ENCODE peak calls at places on chromosomes 6 and 20, in four cellular contexts. One of them, this sample, is unnamed.
A peak's percentile ranks its signal among the peaks of the same experiment; 100 is the strongest.

GRCh38 chr6:134909701-134910595 is 40.0 kb downstream of the ALDH8A1 start:
- DNase-seq in fibroblast of lung: peak; percentile 27
- DNase-seq in neuronal stem cell: no peak
- DNase-seq in CD4-positive, CD25-positive, alpha-beta regulatory T cell: no peak
- DNase-seq in this sample: no peak

GRCh38 chr6:108250240-108250866 is 10.5 kb downstream of the SNX3 start:
- DNase-seq in fibroblast of lung: peak; percentile 19
- DNase-seq in neuronal stem cell: no peak
- DNase-seq in CD4-positive, CD25-positive, alpha-beta regulatory T cell: no peak
- DNase-seq in this sample: peak; percentile 48

GRCh38 chr6:97066056-97066455 is 141.5 kb downstream of the KLHL32 start:
- DNase-seq in fibroblast of lung: no peak
- DNase-seq in neuronal stem cell: no peak
- DNase-seq in CD4-positive, CD25-positive, alpha-beta regulatory T cell: no peak
- DNase-seq in this sample: no peak

GRCh38 chr6:12136905-12137304 is 124.8 kb downstream of the HIVEP1 start:
- DNase-seq in fibroblast of lung: peak; percentile 65
- DNase-seq in neuronal stem cell: no peak
- DNase-seq in CD4-positive, CD25-positive, alpha-beta regulatory T cell: no peak
- DNase-seq in this sample: no peak

GRCh38 chr20:59441306-59441705 is 140.9 kb downstream of the EDN3 start:
- DNase-seq in fibroblast of lung: no peak
- DNase-seq in neuronal stem cell: no peak
- DNase-seq in CD4-positive, CD25-positive, alpha-beta regulatory T cell: no peak
- DNase-seq in this sample: no peak

GRCh38 chr6:36753671-36754485 is 56.3 kb downstream of the RAB44 start:
- DNase-seq in fibroblast of lung: no peak
- DNase-seq in neuronal stem cell: no peak
- DNase-seq in CD4-positive, CD25-positive, alpha-beta regulatory T cell: no peak
- DNase-seq in this sample: no peak

GRCh38 chr20:56760610-56761009 is 131.5 kb downstream of the TFAP2C start:
- DNase-seq in fibroblast of lung: no peak
- DNase-seq in neuronal stem cell: no peak
- DNase-seq in CD4-positive, CD25-positive, alpha-beta regulatory T cell: no peak
- DNase-seq in this sample: no peak

GRCh38 chr6:11585426-11586016 is 48.0 kb downstream of the TMEM170B start:
- DNase-seq in fibroblast of lung: peak; percentile 50
- DNase-seq in neuronal stem cell: peak; percentile 43
- DNase-seq in CD4-positive, CD25-positive, alpha-beta regulatory T cell: peak; percentile 8
- DNase-seq in this sample: peak; percentile 41

GRCh38 chr6:40755749-40756452 is 168.7 kb upstream of the LRFN2 start:
- DNase-seq in fibroblast of lung: peak; percentile 75
- DNase-seq in neuronal stem cell: no peak
- DNase-seq in CD4-positive, CD25-positive, alpha-beta regulatory T cell: no peak
- DNase-seq in this sample: no peak

GRCh38 chr20:41185013-41185757 is 47.8 kb downstream of the PLCG1 start:
- DNase-seq in fibroblast of lung: no peak
- DNase-seq in neuronal stem cell: no peak
- DNase-seq in CD4-positive, CD25-positive, alpha-beta regulatory T cell: no peak
- DNase-seq in this sample: no peak

GRCh38 chr20:3400260-3401155 is 7.0 kb downstream of the DNAAF9 start:
- DNase-seq in fibroblast of lung: no peak
- DNase-seq in neuronal stem cell: no peak
- DNase-seq in CD4-positive, CD25-positive, alpha-beta regulatory T cell: no peak
- DNase-seq in this sample: no peak

GRCh38 chr6:20835315-20836010 is 301.2 kb downstream of the CDKAL1 start:
- DNase-seq in fibroblast of lung: no peak
- DNase-seq in neuronal stem cell: no peak
- DNase-seq in CD4-positive, CD25-positive, alpha-beta regulatory T cell: no peak
- DNase-seq in this sample: no peak

GRCh38 chr6:156949376-156949775 is 172.2 kb downstream of the ARID1B start:
- DNase-seq in fibroblast of lung: peak; percentile 89
- DNase-seq in neuronal stem cell: no peak
- DNase-seq in CD4-positive, CD25-positive, alpha-beta regulatory T cell: no peak
- DNase-seq in this sample: no peak

GRCh38 chr6:109421184-109421583 is 19.2 kb downstream of the PPIL6 start:
- DNase-seq in fibroblast of lung: no peak
- DNase-seq in neuronal stem cell: no peak
- DNase-seq in CD4-positive, CD25-positive, alpha-beta regulatory T cell: no peak
- DNase-seq in this sample: no peak

GRCh38 chr6:47733879-47734558 is 35.6 kb downstream of the ADGRF4 start:
- DNase-seq in fibroblast of lung: no peak
- DNase-seq in neuronal stem cell: no peak
- DNase-seq in CD4-positive, CD25-positive, alpha-beta regulatory T cell: no peak
- DNase-seq in this sample: no peak

GRCh38 chr6:112701201-112701600 is 354.1 kb downstream of the RFPL4B start:
- DNase-seq in fibroblast of lung: peak; percentile 60
- DNase-seq in neuronal stem cell: no peak
- DNase-seq in CD4-positive, CD25-positive, alpha-beta regulatory T cell: no peak
- DNase-seq in this sample: no peak

GRCh38 chr6:98514073-98514720 is 320.2 kb upstream of the POU3F2 start:
- DNase-seq in fibroblast of lung: no peak
- DNase-seq in neuronal stem cell: no peak
- DNase-seq in CD4-positive, CD25-positive, alpha-beta regulatory T cell: peak; percentile 2
- DNase-seq in this sample: no peak

GRCh38 chr20:38855356-38855755 is 49.9 kb downstream of the PPP1R16B start:
- DNase-seq in fibroblast of lung: peak; percentile 81
- DNase-seq in neuronal stem cell: no peak
- DNase-seq in CD4-positive, CD25-positive, alpha-beta regulatory T cell: no peak
- DNase-seq in this sample: no peak

GRCh38 chr6:132190097-132190814 is 211.0 kb downstream of the MOXD1 start:
- DNase-seq in fibroblast of lung: peak; percentile 78
- DNase-seq in neuronal stem cell: no peak
- DNase-seq in CD4-positive, CD25-positive, alpha-beta regulatory T cell: no peak
- DNase-seq in this sample: no peak

GRCh38 chr6:37283268-37283667 is 25.3 kb upstream of the TMEM217 start:
- DNase-seq in fibroblast of lung: peak; percentile 56
- DNase-seq in neuronal stem cell: no peak
- DNase-seq in CD4-positive, CD25-positive, alpha-beta regulatory T cell: no peak
- DNase-seq in this sample: no peak

GRCh38 chr20:50464026-50464724 is 46.0 kb upstream of the PTPN1 start:
- DNase-seq in fibroblast of lung: peak; percentile 30
- DNase-seq in neuronal stem cell: peak; percentile 32
- DNase-seq in CD4-positive, CD25-positive, alpha-beta regulatory T cell: peak; percentile 50
- DNase-seq in this sample: peak; percentile 81
- H3K4me3 ChIP-seq in fibroblast of lung: no peak overlapping the region
- H3K4me3 ChIP-seq in neuronal stem cell: no peak overlapping the region
- H3K4me3 ChIP-seq in CD4-positive, CD25-positive, alpha-beta regulatory T cell: no peak overlapping the region
- H3K4me3 ChIP-seq in this sample: no peak overlapping the region

GRCh38 chr20:23653400-23653938 is 15.7 kb upstream of the CST3 start:
- DNase-seq in fibroblast of lung: no peak
- DNase-seq in neuronal stem cell: no peak
- DNase-seq in CD4-positive, CD25-positive, alpha-beta regulatory T cell: no peak
- DNase-seq in this sample: no peak
- H3K36me3 ChIP-seq in fibroblast of lung: no peaks in the 10 kb centered on the region
- H3K36me3 ChIP-seq in neuronal stem cell: no peaks in the 10 kb centered on the region
- H3K36me3 ChIP-seq in CD4-positive, CD25-positive, alpha-beta regulatory T cell: no peaks in the 10 kb centered on the region
- H3K36me3 ChIP-seq in this sample: no peaks in the 10 kb centered on the region

DNA sequence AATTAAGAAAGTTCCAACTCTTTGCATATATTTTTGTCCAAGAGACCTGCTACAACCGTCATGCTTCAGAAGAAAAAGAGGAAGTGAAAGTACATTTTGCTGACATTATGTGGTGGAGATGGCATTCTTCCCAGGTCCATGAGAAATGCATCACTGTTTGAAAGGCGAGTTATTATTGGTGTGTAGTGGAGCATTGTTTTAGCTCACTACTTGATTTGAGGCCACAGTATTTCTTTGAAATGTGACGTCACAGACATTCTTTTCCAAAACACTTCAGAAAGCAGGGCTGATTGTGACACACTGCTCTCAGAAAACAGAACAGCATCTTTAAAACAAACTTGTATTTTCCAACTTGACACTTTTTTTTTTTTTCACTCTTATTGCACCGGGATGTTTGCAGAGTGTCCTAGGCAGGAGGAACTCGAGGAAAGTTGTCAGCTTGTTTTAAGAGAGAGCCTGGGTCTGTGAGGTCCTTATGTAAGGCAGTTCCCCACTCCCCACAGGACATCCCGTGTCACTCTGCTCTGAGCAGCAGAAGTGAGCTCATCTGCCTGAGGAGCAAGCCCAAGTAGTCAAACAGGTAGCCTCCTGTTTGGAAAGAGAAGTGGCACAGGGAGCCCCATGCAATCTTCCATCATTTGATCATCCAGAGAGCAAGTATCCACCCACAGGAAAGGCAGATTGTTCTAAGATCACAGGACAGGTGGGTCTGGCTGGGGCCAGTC is 1.1 kb downstream of the SPTLC3 start:
- DNase-seq in fibroblast of lung: peak; percentile 97
- DNase-seq in neuronal stem cell: no peak
- DNase-seq in CD4-positive, CD25-positive, alpha-beta regulatory T cell: no peak
- DNase-seq in this sample: no peak
- H3K4me3 ChIP-seq in fibroblast of lung: peak overlapping the region; percentile 62
- H3K4me3 ChIP-seq in neuronal stem cell: peak overlapping the region; percentile 41
- H3K4me3 ChIP-seq in CD4-positive, CD25-positive, alpha-beta regulatory T cell: peak overlapping the region; percentile 4
- H3K4me3 ChIP-seq in this sample: no peak overlapping the region

GRCh38 chr6:25560851-25561250 is 91.2 kb upstream of the SCGN start:
- DNase-seq in fibroblast of lung: no peak
- DNase-seq in neuronal stem cell: no peak
- DNase-seq in CD4-positive, CD25-positive, alpha-beta regulatory T cell: no peak
- DNase-seq in this sample: no peak
- H3K36me3 ChIP-seq in fibroblast of lung: no peaks in the 10 kb centered on the region
- H3K36me3 ChIP-seq in neuronal stem cell: no peaks in the 10 kb centered on the region
- H3K36me3 ChIP-seq in CD4-positive, CD25-positive, alpha-beta regulatory T cell: no peaks in the 10 kb centered on the region
- H3K36me3 ChIP-seq in this sample: no peaks in the 10 kb centered on the region

DNA sequence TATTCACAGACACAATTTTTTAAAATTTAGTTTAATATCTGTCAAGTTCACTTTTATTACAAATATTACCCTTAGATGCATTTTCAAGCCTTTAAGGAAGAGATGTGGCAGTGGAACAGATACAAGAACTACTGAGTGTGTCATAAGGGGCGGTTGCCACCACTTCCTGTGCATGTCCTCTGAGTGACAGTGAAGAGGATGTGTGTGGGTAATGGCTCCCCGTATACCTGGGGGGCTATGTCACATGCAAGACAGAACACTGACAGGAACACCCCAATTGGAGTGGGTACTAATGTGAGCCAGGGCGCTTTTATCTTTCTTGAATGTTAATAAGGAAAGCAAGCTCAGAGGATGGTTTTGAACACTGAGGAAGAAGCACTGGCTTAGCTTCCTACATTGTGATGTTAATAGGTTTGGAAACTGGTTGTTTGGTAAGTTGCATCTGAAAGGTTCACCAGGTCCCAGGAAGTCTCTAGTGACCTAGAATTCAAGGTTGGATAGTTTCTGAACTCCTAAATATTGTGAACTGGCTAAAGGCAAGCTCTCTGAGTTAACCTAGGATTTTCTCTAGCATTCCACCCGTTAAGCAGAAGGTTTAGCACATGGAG is 83.4 kb upstream of the ASF1A start:
- DNase-seq in fibroblast of lung: no peak
- DNase-seq in neuronal stem cell: no peak
- DNase-seq in CD4-positive, CD25-positive, alpha-beta regulatory T cell: peak; percentile 81
- DNase-seq in this sample: no peak
- H3K4me3 ChIP-seq in fibroblast of lung: no peak overlapping the region
- H3K4me3 ChIP-seq in neuronal stem cell: no peak overlapping the region
- H3K4me3 ChIP-seq in CD4-positive, CD25-positive, alpha-beta regulatory T cell: peak overlapping the region; percentile 73
- H3K4me3 ChIP-seq in this sample: no peak overlapping the region

GRCh38 chr6:89692256-89692655 is 53.7 kb upstream of the LYRM2 start:
- DNase-seq in fibroblast of lung: no peak
- DNase-seq in neuronal stem cell: no peak
- DNase-seq in CD4-positive, CD25-positive, alpha-beta regulatory T cell: no peak
- DNase-seq in this sample: peak; percentile 28

GRCh38 chr6:89694428-89694827 is 55.9 kb upstream of the LYRM2 start:
- DNase-seq in fibroblast of lung: no peak
- DNase-seq in neuronal stem cell: no peak
- DNase-seq in CD4-positive, CD25-positive, alpha-beta regulatory T cell: no peak
- DNase-seq in this sample: no peak

GRCh38 chr6:89695667-89696066 is 57.1 kb upstream of the LYRM2 start:
- DNase-seq in fibroblast of lung: no peak
- DNase-seq in neuronal stem cell: no peak
- DNase-seq in CD4-positive, CD25-positive, alpha-beta regulatory T cell: no peak
- DNase-seq in this sample: no peak

GRCh38 chr6:89690944-89691324 is 52.4 kb upstream of the LYRM2 start:
- DNase-seq in fibroblast of lung: no peak
- DNase-seq in neuronal stem cell: peak; percentile 30
- DNase-seq in CD4-positive, CD25-positive, alpha-beta regulatory T cell: no peak
- DNase-seq in this sample: peak; percentile 42

DNA sequence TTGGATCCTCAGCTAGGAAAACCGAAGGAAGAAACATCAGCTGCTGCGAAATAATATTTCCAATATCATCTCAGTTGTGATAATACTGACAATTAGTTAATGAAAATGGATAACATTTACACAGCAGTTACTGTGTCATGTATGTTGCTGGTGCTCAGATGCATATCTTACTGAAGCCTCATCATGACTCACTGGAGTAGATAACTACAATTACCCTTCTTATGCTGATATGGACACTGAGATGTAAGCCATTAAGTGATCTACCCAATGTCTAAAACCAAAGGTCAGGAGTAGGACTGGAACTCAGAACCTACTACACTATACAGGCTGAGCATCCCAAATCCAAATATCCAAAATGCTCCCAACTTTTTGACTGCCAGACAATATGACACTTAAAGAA is 54.7 kb upstream of the LYRM2 start:
- DNase-seq in fibroblast of lung: no peak
- DNase-seq in neuronal stem cell: no peak
- DNase-seq in CD4-positive, CD25-positive, alpha-beta regulatory T cell: no peak
- DNase-seq in this sample: no peak
- H3K36me3 ChIP-seq in fibroblast of lung: peaks cover 11% of the 10 kb centered on the region
- H3K36me3 ChIP-seq in neuronal stem cell: peaks cover 33% of the 10 kb centered on the region
- H3K36me3 ChIP-seq in CD4-positive, CD25-positive, alpha-beta regulatory T cell: peaks cover 88% of the 10 kb centered on the region
- H3K36me3 ChIP-seq in this sample: peaks cover 51% of the 10 kb centered on the region

GRCh38 chr6:130982941-130983456 is 80.0 kb downstream of the EPB41L2 start:
- DNase-seq in fibroblast of lung: no peak
- DNase-seq in neuronal stem cell: no peak
- DNase-seq in CD4-positive, CD25-positive, alpha-beta regulatory T cell: no peak
- DNase-seq in this sample: no peak
- H3K4me3 ChIP-seq in fibroblast of lung: no peak overlapping the region
- H3K4me3 ChIP-seq in neuronal stem cell: no peak overlapping the region
- H3K4me3 ChIP-seq in CD4-positive, CD25-positive, alpha-beta regulatory T cell: no peak overlapping the region
- H3K4me3 ChIP-seq in this sample: no peak overlapping the region

GRCh38 chr20:62888910-62889309 is 27.3 kb upstream of the TCFL5 start:
- DNase-seq in fibroblast of lung: no peak
- DNase-seq in neuronal stem cell: no peak
- DNase-seq in CD4-positive, CD25-positive, alpha-beta regulatory T cell: no peak
- DNase-seq in this sample: no peak

GRCh38 chr20:62889871-62890270 is 28.2 kb upstream of the TCFL5 start:
- DNase-seq in fibroblast of lung: no peak
- DNase-seq in neuronal stem cell: no peak
- DNase-seq in CD4-positive, CD25-positive, alpha-beta regulatory T cell: no peak
- DNase-seq in this sample: no peak

GRCh38 chr20:62888406-62888805 is 26.8 kb upstream of the TCFL5 start:
- DNase-seq in fibroblast of lung: no peak
- DNase-seq in neuronal stem cell: no peak
- DNase-seq in CD4-positive, CD25-positive, alpha-beta regulatory T cell: no peak
- DNase-seq in this sample: no peak

GRCh38 chr20:62890444-62890843 is 28.8 kb upstream of the TCFL5 start:
- DNase-seq in fibroblast of lung: no peak
- DNase-seq in neuronal stem cell: no peak
- DNase-seq in CD4-positive, CD25-positive, alpha-beta regulatory T cell: no peak
- DNase-seq in this sample: no peak

GRCh38 chr20:62889411-62889810 is 27.8 kb upstream of the TCFL5 start:
- DNase-seq in fibroblast of lung: no peak
- DNase-seq in neuronal stem cell: no peak
- DNase-seq in CD4-positive, CD25-positive, alpha-beta regulatory T cell: no peak
- DNase-seq in this sample: no peak
- H3K36me3 ChIP-seq in fibroblast of lung: peaks cover 37% of the 10 kb centered on the region
- H3K36me3 ChIP-seq in neuronal stem cell: peaks cover 56% of the 10 kb centered on the region
- H3K36me3 ChIP-seq in CD4-positive, CD25-positive, alpha-beta regulatory T cell: peaks cover 77% of the 10 kb centered on the region
- H3K36me3 ChIP-seq in this sample: peaks cover 45% of the 10 kb centered on the region

GRCh38 chr20:8019998-8020247 is 362 bp upstream of the TMX4 start:
- DNase-seq in fibroblast of lung: no peak
- DNase-seq in neuronal stem cell: no peak
- DNase-seq in CD4-positive, CD25-positive, alpha-beta regulatory T cell: no peak
- DNase-seq in this sample: no peak
- H3K4me3 ChIP-seq in fibroblast of lung: peak overlapping the region; percentile 81
- H3K4me3 ChIP-seq in neuronal stem cell: peak overlapping the region; percentile 56
- H3K4me3 ChIP-seq in CD4-positive, CD25-positive, alpha-beta regulatory T cell: peak overlapping the region; percentile 92
- H3K4me3 ChIP-seq in this sample: peak overlapping the region; percentile 88

This sample was measured in H7.